ENCODE peak calls at places on chromosomes 16 and 17, in five cellular contexts. T is gastrocnemius medialis; G is cardiac muscle cell; K is effector memory CD4-positive, alpha-beta T cell; R is CD4-positive, alpha-beta memory T cell. M is an unnamed sample.

GRCh38 chr17:79933863-79934652 is 94.8 kb upstream of the CBX4 start:
- DNase-seq in T (no peak), G (no peak), K (no peak), R (no peak), M (peak; percentile 88)

GRCh38 chr16:5615868-5616642 is 518.5 kb upstream of the EEF2KMT start:
- DNase-seq in T (no peak), G (peak; percentile 88), K (no peak), R (no peak), M (peak; percentile 84)

GRCh38 chr17:69954241-69954933 is 120.6 kb upstream of the KCNJ16 start:
- DNase-seq in T (no peak), G (no peak), K (no peak), R (no peak), M (no peak)

GRCh38 chr17:8192070-8192815 is 2.3 kb upstream of the BORCS6 start:
- DNase-seq in T (peak; percentile 94), G (peak; percentile 93), K (no peak), R (peak; percentile 63), M (no peak)

GRCh38 chr16:12166271-12166670 is 189.7 kb downstream of the SNX29 start:
- DNase-seq in T (no peak), G (no peak), K (no peak), R (no peak), M (no peak)

GRCh38 chr16:8826278-8826879 is 28.7 kb downstream of the PMM2 start:
- DNase-seq in T (no peak), G (no peak), K (no peak), R (no peak), M (no peak)

GRCh38 chr16:81700071-81700779 is 78.9 kb upstream of the PLCG2 start:
- DNase-seq in T (no peak), G (no peak), K (no peak), R (no peak), M (peak; percentile 58)

GRCh38 chr17:36608794-36609497 is 7.6 kb downstream of the MRM1 start:
- DNase-seq in T (peak; percentile 45), G (peak; percentile 63), K (no peak), R (no peak), M (no peak)

GRCh38 chr17:39923836-39924690 is 3.3 kb downstream of the ORMDL3 start:
- DNase-seq in T (no peak), G (no peak), K (no peak), R (no peak), M (no peak)

GRCh38 chr16:20675488-20676267 is 21.8 kb downstream of the ACSM1 start:
- DNase-seq in T (no peak), G (peak; percentile 20), K (no peak), R (peak; percentile 34), M (peak; percentile 44)

GRCh38 chr16:30053376-30054015 is 12.1 kb upstream of the ALDOA start:
- DNase-seq in T (no peak), G (no peak), K (no peak), R (no peak), M (no peak)

GRCh38 chr16:54418903-54419302 is 132.3 kb upstream of the IRX3 start:
- DNase-seq in T (no peak), G (no peak), K (no peak), R (no peak), M (no peak)

GRCh38 chr17:67602974-67603373 is 114.8 kb upstream of the NOL11 start:
- DNase-seq in T (no peak), G (peak; percentile 65), K (peak; percentile 2), R (peak; percentile 55), M (no peak)

GRCh38 chr17:13352747-13353415 is 248.8 kb downstream of the HS3ST3A1 start:
- DNase-seq in T (no peak), G (no peak), K (no peak), R (no peak), M (no peak)

GRCh38 chr17:47733414-47734288 is 615 bp downstream of the TBX21 start:
- DNase-seq in T (no peak), G (peak; percentile 28), K (no peak), R (peak; percentile 29), M (no peak)

GRCh38 chr17:2177235-2177811 is 122.4 kb downstream of the HIC1 start:
- DNase-seq in T (no peak), G (no peak), K (no peak), R (no peak), M (no peak)

GRCh38 chr17:19454074-19454473 is 43.0 kb downstream of the RNF112 start:
- DNase-seq in T (no peak), G (no peak), K (no peak), R (no peak), M (no peak)

GRCh38 chr17:36008998-36009665 is 7.8 kb upstream of the CCL15 start:
- DNase-seq in T (no peak), G (no peak), K (no peak), R (no peak), M (no peak)

GRCh38 chr17:29038511-29039300 is 4.2 kb upstream of the PIPOX start:
- DNase-seq in T (no peak), G (no peak), K (no peak), R (no peak), M (no peak)

GRCh38 chr17:49989518-49989880 is 5.5 kb downstream of the DLX3 start:
- DNase-seq in T (no peak), G (no peak), K (no peak), R (no peak), M (no peak)

GRCh38 chr16:71900336-71900735 is 5.0 kb downstream of the IST1 start:
- DNase-seq in T (no peak), G (no peak), K (no peak), R (no peak), M (no peak)

GRCh38 chr17:78725448-78726021 is 56.5 kb downstream of the CYTH1 start:
- DNase-seq in T (no peak), G (no peak), K (no peak), R (peak; percentile 47), M (no peak)

GRCh38 chr16:68134644-68135043 is 49.5 kb downstream of the NFATC3 start:
- DNase-seq in T (no peak), G (no peak), K (no peak), R (no peak), M (no peak)
- H3K36me3 ChIP-seq in T (no peaks in the 10 kb centered on the region), G (no peaks in the 10 kb centered on the region), K (peaks cover 17% of the 10 kb centered on the region), R (peaks cover 9% of the 10 kb centered on the region), M (peaks cover 16% of the 10 kb centered on the region)

DNA sequence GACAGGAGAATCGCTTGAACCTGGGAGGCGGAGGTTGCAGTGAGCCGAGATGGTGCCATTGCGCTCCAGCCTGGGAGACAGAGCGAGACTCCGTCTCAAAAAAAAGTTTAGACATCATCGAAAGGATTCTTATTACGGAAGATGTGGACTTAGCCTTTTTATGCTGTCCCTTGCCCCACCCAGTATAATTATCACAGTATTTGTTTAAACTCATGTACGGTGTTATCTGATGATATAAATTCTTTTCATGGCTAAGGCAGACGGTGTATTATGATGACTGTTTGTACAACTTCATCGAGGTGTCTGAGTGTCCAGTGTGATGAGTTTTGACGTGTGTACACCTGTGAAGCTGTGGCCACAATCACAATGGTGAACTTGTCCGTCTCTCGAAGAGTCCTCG is 26.1 kb downstream of the BAIAP2 start:
- DNase-seq in T (no peak), G (no peak), K (no peak), R (no peak), M (no peak)
- H3K4me1 ChIP-seq in T (peaks cover 24% of the 10 kb centered on the region), G (peaks cover 15% of the 10 kb centered on the region), K (no peaks in the 10 kb centered on the region), R (no peaks in the 10 kb centered on the region), M (peaks cover 28% of the 10 kb centered on the region)

DNA sequence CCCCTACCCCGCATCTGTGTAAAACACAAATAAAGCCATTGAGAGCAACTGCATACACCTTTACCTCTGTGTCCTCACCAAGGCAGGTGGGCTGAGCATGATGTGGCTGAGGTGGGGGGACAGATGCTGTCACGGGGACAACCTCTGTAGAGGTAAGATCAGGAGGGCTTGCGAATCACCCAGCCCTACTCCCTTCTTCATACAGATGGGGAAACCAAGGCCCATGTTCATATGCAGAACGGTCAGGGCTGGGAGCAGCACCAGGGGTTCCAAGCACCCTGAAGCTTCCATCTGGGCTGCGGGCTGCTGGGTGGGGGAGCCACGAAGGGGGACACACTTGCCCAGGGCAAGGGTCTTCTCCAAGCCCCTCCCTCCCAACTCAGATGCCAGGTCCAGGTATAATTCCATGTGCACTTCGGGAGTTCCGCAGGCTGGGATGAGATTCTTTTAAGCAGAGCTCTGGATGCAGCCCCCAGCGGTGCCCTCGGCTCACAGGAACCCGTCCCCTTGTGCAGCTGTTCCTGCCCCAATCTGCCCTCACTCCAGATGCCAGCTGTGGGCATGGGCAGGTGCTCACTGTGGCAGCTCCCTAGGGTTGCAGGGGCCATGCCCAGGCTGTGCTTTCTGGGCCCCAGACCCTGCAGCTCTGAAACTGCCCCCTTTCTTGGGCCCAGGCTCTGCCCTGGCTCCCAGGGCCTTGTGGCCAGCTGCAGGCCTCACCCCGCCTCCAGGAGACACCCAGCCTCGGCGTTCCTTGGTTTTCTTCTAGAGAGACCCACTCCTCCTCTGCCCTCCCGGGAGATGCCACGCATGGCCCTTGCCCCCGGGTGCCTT is 9.6 kb downstream of the CTRB1 start:
- DNase-seq in T (no peak), G (no peak), K (no peak), R (no peak), M (no peak)
- H3K36me3 ChIP-seq in T (peaks cover 41% of the 10 kb centered on the region), G (peaks cover 12% of the 10 kb centered on the region), K (no peaks in the 10 kb centered on the region), R (no peaks in the 10 kb centered on the region), M (peaks cover 55% of the 10 kb centered on the region)

GRCh38 chr17:76480676-76481075 is 13.3 kb downstream of the AANAT start:
- DNase-seq in T (no peak), G (peak; percentile 46), K (no peak), R (no peak), M (no peak)
- H3K4me1 ChIP-seq in T (no peaks in the 10 kb centered on the region), G (peaks cover 4% of the 10 kb centered on the region), K (no peaks in the 10 kb centered on the region), R (no peaks in the 10 kb centered on the region), M (peaks cover 50% of the 10 kb centered on the region)

DNA sequence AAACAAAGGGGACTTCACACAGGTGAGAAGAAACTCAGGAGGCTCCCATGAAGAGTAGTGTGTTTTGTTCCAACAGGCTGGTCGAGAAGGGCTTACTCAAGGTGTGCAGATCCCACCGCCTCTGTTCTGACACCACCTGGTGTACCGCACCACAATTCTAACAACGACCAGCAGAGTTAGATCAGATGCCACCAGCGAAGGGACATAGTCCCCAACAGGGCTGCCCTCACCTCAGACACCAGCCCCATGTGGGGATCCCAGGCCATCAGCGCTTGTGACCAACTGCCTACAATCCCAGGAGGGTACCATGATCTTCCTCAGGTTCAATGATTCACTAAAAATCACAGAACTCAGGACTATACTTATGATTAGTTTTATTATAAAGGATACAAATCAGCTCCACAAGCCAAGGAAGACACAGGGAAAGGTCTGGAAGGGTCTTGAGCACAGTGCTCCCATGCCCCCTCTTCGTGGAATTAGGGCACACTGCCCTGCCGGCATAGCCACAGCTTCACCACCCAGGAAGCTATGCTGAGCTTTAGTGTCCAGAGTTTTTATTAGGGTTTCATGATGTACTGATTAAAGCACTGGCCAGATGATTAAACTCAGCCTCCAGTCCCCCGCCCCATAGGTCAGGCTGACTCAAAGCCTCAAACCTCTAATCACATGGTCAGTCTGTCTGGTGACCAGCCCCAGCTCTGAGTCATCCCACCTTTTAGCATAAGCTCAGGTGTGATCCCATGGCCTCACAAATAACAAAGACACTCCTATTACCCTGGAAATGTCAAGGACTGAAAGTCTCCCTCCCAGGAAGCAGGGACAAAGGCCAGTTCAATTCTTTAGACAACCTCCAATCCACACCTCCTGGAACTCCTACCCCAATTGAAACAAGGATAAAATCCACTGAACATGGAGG is 26.0 kb downstream of the TRIM25 start:
- DNase-seq in T (no peak), G (no peak), K (no peak), R (no peak), M (no peak)
- H3K36me3 ChIP-seq in T (peaks cover 53% of the 10 kb centered on the region), G (no peaks in the 10 kb centered on the region), K (peaks cover 46% of the 10 kb centered on the region), R (peaks cover 28% of the 10 kb centered on the region), M (peaks cover 83% of the 10 kb centered on the region)